ENCODE peak calls at places on chromosomes 1 and 21, in ten cellular contexts. G is GM23338; Q is left lung; E is stimulated activated CD4-positive, alpha-beta T cell treated with anti-CD3 and anti-CD28 coated beads, TNF-alpha, amount 100 ng/mL, for 1 hour; B is SW480; J is kidney tubule cell; L is mesothelial cell of epicardium; I is caudate nucleus; X is endothelial cell; A is NCI-H2081. M is an unnamed sample.

GRCh38 chr1:201714542-201715276 is 114.2 kb upstream of the IPO9 start:
- DNase-seq in E (no peak), G (no peak), X (no peak), B (peak), A (no peak), L (no peak), Q (peak), J (peak), I (peak), M (peak)

GRCh38 chr1:203751051-203751450 is 13.9 kb upstream of the LAX1 start:
- DNase-seq in I (no peak), B (no peak), Q (no peak), G (no peak), L (no peak), J (no peak), E (no peak), A (no peak), X (no peak), M (peak)

GRCh38 chr1:161779393-161779792 is 13.3 kb downstream of the ATF6 start:
- DNase-seq in A (no peak), J (no peak), L (no peak), G (no peak), B (no peak), X (no peak), E (no peak), Q (no peak), I (no peak), M (no peak)

GRCh38 chr21:20789696-20790095 is 208.5 kb upstream of the NCAM2 start:
- DNase-seq in E (no peak), I (no peak), L (no peak), B (no peak), X (no peak), A (no peak), J (no peak), G (no peak), Q (no peak), M (peak)

GRCh38 chr21:42525228-42525604 is 11.6 kb downstream of the SLC37A1 start:
- DNase-seq in A (no peak), G (peak), L (no peak), B (no peak), X (no peak), E (no peak), J (peak), I (no peak), Q (no peak), M (no peak)

GRCh38 chr21:26834181-26834945 is 10.8 kb downstream of the ADAMTS1 start:
- DNase-seq in E (no peak), J (peak), I (no peak), L (no peak), X (no peak), B (no peak), G (peak), Q (no peak), A (no peak), M (no peak)

GRCh38 chr1:205438213-205439158 is 16.6 kb upstream of the LEMD1 start:
- DNase-seq in A (peak), B (no peak), G (peak), Q (peak), L (peak), X (peak), I (peak), J (peak), E (no peak), M (peak)

GRCh38 chr1:207822124-207822601 is 70.3 kb downstream of the CD46 start:
- DNase-seq in I (no peak), E (no peak), A (no peak), G (no peak), B (no peak), X (no peak), Q (no peak), L (no peak), J (peak), M (no peak)

GRCh38 chr1:234199476-234200127 is 173.7 kb upstream of the COA6 start:
- DNase-seq in Q (no peak), J (peak), L (no peak), A (no peak), B (no peak), G (no peak), E (no peak), I (no peak), X (no peak), M (no peak)

GRCh38 chr21:36783612-36784383 is 84.9 kb downstream of the SIM2 start:
- DNase-seq in B (peak), A (no peak), Q (no peak), J (peak), E (no peak), L (no peak), G (no peak), I (no peak), X (no peak), M (peak)

GRCh38 chr1:111183681-111184080 is 16.8 kb downstream of the DENND2D start:
- DNase-seq in J (no peak), Q (no peak), G (no peak), X (no peak), E (no peak), I (no peak), B (no peak), L (no peak), A (no peak), M (no peak)

GRCh38 chr1:94974224-94974623 is 47.3 kb upstream of the CNN3 start:
- DNase-seq in I (no peak), B (no peak), Q (no peak), L (no peak), G (no peak), J (peak), A (no peak), E (no peak), X (no peak), M (peak)

GRCh38 chr1:17588048-17588781 is 48.7 kb downstream of the ARHGEF10L start:
- DNase-seq in A (no peak), J (peak), G (peak), X (no peak), E (no peak), Q (no peak), B (peak), I (no peak), L (no peak), M (peak)

GRCh38 chr1:117318456-117318855 is 48.8 kb upstream of the MAN1A2 start:
- DNase-seq in E (no peak), A (no peak), I (no peak), J (no peak), B (no peak), G (no peak), X (no peak), L (no peak), Q (no peak), M (no peak)

GRCh38 chr1:160117709-160118183 is 2.2 kb downstream of the ATP1A2 start:
- DNase-seq in X (no peak), J (no peak), Q (no peak), E (no peak), G (no peak), L (no peak), I (peak), A (no peak), B (no peak), M (peak)

GRCh38 chr1:203324103-203325003 is 19.0 kb downstream of the BTG2 start:
- DNase-seq in L (no peak), G (no peak), J (no peak), X (no peak), Q (peak), E (no peak), A (no peak), I (no peak), B (no peak), M (no peak)

GRCh38 chr1:245240648-245241165 is 85.9 kb downstream of the KIF26B start:
- DNase-seq in X (no peak), L (no peak), G (no peak), Q (no peak), E (no peak), B (no peak), I (no peak), A (no peak), J (no peak), M (no peak)

GRCh38 chr1:215891266-215891665 is 324.2 kb downstream of the KCTD3 start:
- DNase-seq in L (no peak), J (no peak), E (no peak), I (no peak), Q (no peak), A (no peak), B (no peak), X (no peak), G (no peak), M (no peak)

GRCh38 chr1:33686551-33686950 is 177.3 kb upstream of the HMGB4 start:
- DNase-seq in Q (no peak), G (no peak), L (no peak), I (no peak), X (no peak), B (no peak), J (no peak), E (no peak), A (no peak), M (no peak)

GRCh38 chr1:192939440-192939839 is 119.7 kb downstream of the UCHL5 start:
- DNase-seq in A (peak), G (no peak), J (no peak), I (no peak), L (no peak), B (no peak), Q (no peak), X (no peak), E (no peak), M (no peak)

GRCh38 chr1:206687915-206688442 is 3.3 kb downstream of the MAPKAPK2 start:
- DNase-seq in G (peak), B (no peak), L (no peak), Q (no peak), A (no peak), I (no peak), E (no peak), J (peak), X (no peak), M (peak)

GRCh38 chr1:171113377-171113776 is 22.7 kb downstream of the FMO3 start:
- DNase-seq in Q (no peak), X (no peak), I (no peak), B (no peak), L (no peak), E (no peak), A (no peak), J (no peak), G (no peak), M (no peak)

GRCh38 chr1:85799734-85800133 is 91.5 kb upstream of the ZNHIT6 start:
- DNase-seq in L (no peak), I (no peak), J (no peak), E (no peak), B (no peak), Q (no peak), A (no peak), G (no peak), X (no peak), M (no peak)

GRCh38 chr1:70327306-70328076 is 27.0 kb downstream of the ANKRD13C start:
- DNase-seq in J (peak), Q (no peak), G (no peak), A (no peak), E (no peak), I (no peak), B (no peak), L (no peak), X (no peak), M (peak)

GRCh38 chr1:186307445-186307844 is 67.6 kb downstream of the TPR start:
- DNase-seq in X (no peak), A (no peak), L (no peak), Q (no peak), G (no peak), I (no peak), B (no peak), J (no peak), E (no peak), M (no peak)

GRCh38 chr1:110190282-110190929 is 19.7 kb upstream of the KCNC4 start:
- DNase-seq in I (no peak), J (peak), X (no peak), B (no peak), E (no peak), Q (no peak), G (no peak), A (peak), L (no peak), M (no peak)

GRCh38 chr1:201264072-201264471 is 19.2 kb upstream of the PKP1 start:
- DNase-seq in X (no peak), A (no peak), E (no peak), G (no peak), I (no peak), B (no peak), L (peak), Q (no peak), J (no peak), M (no peak)

GRCh38 chr21:22374218-22374969 is 1376.2 kb downstream of the NCAM2 start:
- DNase-seq in A (no peak), G (peak), I (no peak), X (no peak), J (no peak), Q (no peak), E (no peak), B (peak), L (no peak), M (no peak)

GRCh38 chr1:41861509-41862410 is 57.0 kb downstream of the HIVEP3 start:
- DNase-seq in X (no peak), Q (no peak), I (no peak), L (no peak), J (no peak), G (no peak), A (no peak), E (no peak), B (no peak), M (peak)

GRCh38 chr1:116738673-116739370 is 15.4 kb upstream of the CD2 start:
- DNase-seq in I (no peak), X (no peak), J (no peak), A (no peak), G (no peak), Q (no peak), E (no peak), B (no peak), L (no peak), M (no peak)

GRCh38 chr1:43541721-43542401 is 11.2 kb downstream of the PTPRF start:
- DNase-seq in Q (peak), A (no peak), B (no peak), J (no peak), X (no peak), G (no peak), E (no peak), L (no peak), I (peak), M (no peak)

GRCh38 chr1:51973587-51974474 is 16.7 kb downstream of the RAB3B start:
- DNase-seq in J (peak), B (peak), E (no peak), I (no peak), X (no peak), L (no peak), A (peak), G (no peak), Q (no peak), M (peak)

GRCh38 chr1:162626089-162626488 is 6.2 kb upstream of the DDR2 start:
- DNase-seq in E (no peak), I (no peak), L (no peak), Q (no peak), J (no peak), B (no peak), A (no peak), G (no peak), X (no peak), M (no peak)

GRCh38 chr1:218369688-218370511 is 24.8 kb downstream of the TGFB2 start:
- DNase-seq in E (no peak), J (peak), A (no peak), G (no peak), Q (no peak), I (no peak), B (no peak), X (no peak), L (no peak), M (peak)

M was measured in astrocyte of the spinal cord.